ENCODE peak calls at places on chromosomes 6 and 20, in five cellular contexts. One of them, this sample, is unnamed. For H4K20me1, the result is how much of the 10 kb centered on the place peaks cover.

GRCh38 chr20:4545526-4545925 is 176.2 kb upstream of the PRND start:
- DNase-seq in DND-41: no peak
- DNase-seq in astrocyte: peak
- DNase-seq in neural progenitor cell: no peak
- DNase-seq in IMR-90: peak
- DNase-seq in this sample: no peak

GRCh38 chr6:46175446-46175845 is 4.7 kb upstream of the ENPP5 start:
- DNase-seq in DND-41: no peak
- DNase-seq in astrocyte: no peak
- DNase-seq in neural progenitor cell: no peak
- DNase-seq in IMR-90: no peak
- DNase-seq in this sample: peak

GRCh38 chr6:52317841-52318581 is 33.5 kb upstream of the MCM3 start:
- DNase-seq in DND-41: no peak
- DNase-seq in astrocyte: peak
- DNase-seq in neural progenitor cell: no peak
- DNase-seq in IMR-90: peak
- DNase-seq in this sample: no peak

GRCh38 chr20:23925789-23926525 is 46.4 kb upstream of the CST5 start:
- DNase-seq in DND-41: no peak
- DNase-seq in astrocyte: no peak
- DNase-seq in neural progenitor cell: no peak
- DNase-seq in IMR-90: no peak
- DNase-seq in this sample: no peak

GRCh38 chr20:15139522-15139921 is 802.1 kb upstream of the FLRT3 start:
- DNase-seq in DND-41: no peak
- DNase-seq in astrocyte: no peak
- DNase-seq in neural progenitor cell: no peak
- DNase-seq in IMR-90: no peak
- DNase-seq in this sample: no peak

GRCh38 chr20:44023515-44024371 is 109.1 kb downstream of the TOX2 start:
- DNase-seq in DND-41: no peak
- DNase-seq in astrocyte: no peak
- DNase-seq in neural progenitor cell: no peak
- DNase-seq in IMR-90: no peak
- DNase-seq in this sample: no peak

GRCh38 chr6:86723729-86724128 is 213.6 kb upstream of the HTR1E start:
- DNase-seq in DND-41: no peak
- DNase-seq in astrocyte: no peak
- DNase-seq in neural progenitor cell: no peak
- DNase-seq in IMR-90: no peak
- DNase-seq in this sample: no peak

GRCh38 chr20:33732166-33732970 is 572 bp downstream of the ZNF341 start:
- DNase-seq in DND-41: peak
- DNase-seq in astrocyte: peak
- DNase-seq in neural progenitor cell: no peak
- DNase-seq in IMR-90: no peak
- DNase-seq in this sample: peak

GRCh38 chr6:90351696-90352095 is 55.1 kb upstream of the BACH2 start:
- DNase-seq in DND-41: no peak
- DNase-seq in astrocyte: peak
- DNase-seq in neural progenitor cell: no peak
- DNase-seq in IMR-90: peak
- DNase-seq in this sample: no peak

GRCh38 chr6:32439708-32440214 is at the start of gene HLA-DRA:
- DNase-seq in DND-41: no peak
- DNase-seq in astrocyte: peak
- DNase-seq in neural progenitor cell: peak
- DNase-seq in IMR-90: peak
- DNase-seq in this sample: peak

GRCh38 chr6:70219943-70220613 is 82.8 kb downstream of the COL9A1 start:
- DNase-seq in DND-41: no peak
- DNase-seq in astrocyte: no peak
- DNase-seq in neural progenitor cell: no peak
- DNase-seq in IMR-90: no peak
- DNase-seq in this sample: no peak

GRCh38 chr20:59850018-59850641 is 83.3 kb downstream of the SYCP2 start:
- DNase-seq in DND-41: no peak
- DNase-seq in astrocyte: peak
- DNase-seq in neural progenitor cell: peak
- DNase-seq in IMR-90: peak
- DNase-seq in this sample: peak

GRCh38 chr6:61886608-61887259 is 399.3 kb downstream of the KHDRBS2 start:
- DNase-seq in DND-41: no peak
- DNase-seq in astrocyte: no peak
- DNase-seq in neural progenitor cell: no peak
- DNase-seq in IMR-90: no peak
- DNase-seq in this sample: peak

GRCh38 chr20:57001126-57001767 is 265.2 kb downstream of the BMP7 start:
- DNase-seq in DND-41: no peak
- DNase-seq in astrocyte: no peak
- DNase-seq in neural progenitor cell: no peak
- DNase-seq in IMR-90: no peak
- DNase-seq in this sample: no peak

DNA sequence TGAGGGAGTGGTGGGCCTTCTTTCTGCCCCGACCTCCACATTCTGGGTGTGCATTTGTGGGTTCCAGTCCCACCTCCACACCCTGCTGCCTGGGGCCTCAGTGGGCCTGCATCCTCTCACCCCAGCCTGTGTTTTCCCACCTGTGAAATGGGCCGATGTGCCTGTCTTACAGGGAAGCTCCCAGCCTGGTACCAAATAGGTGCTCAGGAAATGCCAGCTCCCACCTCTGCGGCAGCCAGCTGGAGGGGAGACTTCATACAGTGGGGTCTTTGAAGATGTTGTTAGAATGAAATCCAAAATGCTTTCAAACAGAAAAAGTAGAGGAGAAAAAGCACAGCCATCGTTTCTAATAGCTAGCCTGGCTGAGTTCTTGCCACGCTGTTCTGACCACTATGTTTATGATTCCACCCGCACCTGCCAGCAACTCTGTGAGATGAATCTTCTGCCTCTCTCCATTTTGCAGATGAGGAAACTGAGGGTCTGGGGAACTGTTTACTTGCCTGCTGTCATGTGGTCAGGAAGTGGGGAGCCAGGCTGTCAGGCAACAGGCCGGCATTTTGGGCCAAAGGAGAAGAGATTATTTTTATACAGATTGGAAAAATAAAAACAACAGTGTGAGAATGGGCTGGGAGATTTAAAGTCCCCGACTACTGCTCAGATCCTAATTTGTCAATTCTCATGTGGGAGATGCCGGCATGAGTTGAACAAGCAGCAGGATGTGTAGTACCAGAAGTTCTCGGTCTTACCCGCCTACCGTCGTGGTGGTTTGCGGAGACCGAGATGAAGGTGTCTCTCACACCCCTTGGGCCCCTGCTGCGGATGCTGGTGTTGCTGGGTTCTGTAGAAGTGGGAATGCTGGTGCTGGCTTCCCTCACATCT is 4.6 kb downstream of the TMEM181 start:
- DNase-seq in DND-41: no peak
- DNase-seq in astrocyte: no peak
- DNase-seq in neural progenitor cell: no peak
- DNase-seq in IMR-90: no peak
- DNase-seq in this sample: no peak
- H4K20me1 ChIP-seq in DND-41: half or more
- H4K20me1 ChIP-seq in astrocyte: half or more
- H4K20me1 ChIP-seq in neural progenitor cell: half or more
- H4K20me1 ChIP-seq in IMR-90: half or more
- H4K20me1 ChIP-seq in this sample: under half

GRCh38 chr20:50267041-50267865 is 76.6 kb downstream of the CEBPB start:
- DNase-seq in DND-41: no peak
- DNase-seq in astrocyte: peak
- DNase-seq in neural progenitor cell: peak
- DNase-seq in IMR-90: peak
- DNase-seq in this sample: no peak
- H3K9ac ChIP-seq in DND-41: no peak
- H3K9ac ChIP-seq in astrocyte: no peak
- H3K9ac ChIP-seq in neural progenitor cell: no peak
- H3K9ac ChIP-seq in IMR-90: no peak
- H3K9ac ChIP-seq in this sample: no peak

GRCh38 chr20:21026951-21027350 is 79.2 kb downstream of the LINC00237 start:
- DNase-seq in DND-41: no peak
- DNase-seq in astrocyte: no peak
- DNase-seq in neural progenitor cell: no peak
- DNase-seq in IMR-90: no peak
- DNase-seq in this sample: no peak

GRCh38 chr20:21029356-21029755 is 76.8 kb downstream of the LINC00237 start:
- DNase-seq in DND-41: no peak
- DNase-seq in astrocyte: no peak
- DNase-seq in neural progenitor cell: peak
- DNase-seq in IMR-90: no peak
- DNase-seq in this sample: no peak

GRCh38 chr20:21028921-21029320 is 77.2 kb downstream of the LINC00237 start:
- DNase-seq in DND-41: no peak
- DNase-seq in astrocyte: no peak
- DNase-seq in neural progenitor cell: no peak
- DNase-seq in IMR-90: no peak
- DNase-seq in this sample: no peak

GRCh38 chr20:21028436-21028835 is 77.7 kb downstream of the LINC00237 start:
- DNase-seq in DND-41: no peak
- DNase-seq in astrocyte: no peak
- DNase-seq in neural progenitor cell: no peak
- DNase-seq in IMR-90: no peak
- DNase-seq in this sample: no peak

DNA sequence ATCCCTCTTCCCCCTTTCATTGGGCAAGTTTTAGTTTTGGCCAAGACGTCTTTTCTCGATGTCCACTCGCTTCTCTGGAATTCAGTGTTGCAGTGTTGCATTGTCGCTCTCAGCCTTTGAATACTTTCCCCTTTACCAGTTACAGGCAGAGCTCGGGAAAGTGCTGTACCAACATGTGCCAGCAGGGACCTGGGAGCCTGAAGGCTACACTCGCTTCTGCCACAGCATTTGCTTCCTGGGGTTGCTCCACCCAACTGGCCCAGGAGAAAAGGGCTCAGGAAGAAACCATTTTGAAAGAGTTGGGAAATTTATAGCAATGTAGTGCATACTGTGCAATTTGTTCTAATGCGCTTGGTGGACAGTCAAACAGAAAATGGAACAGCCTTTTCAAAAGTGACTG is 78.6 kb downstream of the LINC00237 start:
- DNase-seq in DND-41: peak
- DNase-seq in astrocyte: no peak
- DNase-seq in neural progenitor cell: peak
- DNase-seq in IMR-90: no peak
- DNase-seq in this sample: no peak
- H2AFZ ChIP-seq in DND-41: no peak
- H2AFZ ChIP-seq in astrocyte: no peak
- H2AFZ ChIP-seq in neural progenitor cell: no peak
- H2AFZ ChIP-seq in IMR-90: no peak
- H2AFZ ChIP-seq in this sample: no peak

DNA sequence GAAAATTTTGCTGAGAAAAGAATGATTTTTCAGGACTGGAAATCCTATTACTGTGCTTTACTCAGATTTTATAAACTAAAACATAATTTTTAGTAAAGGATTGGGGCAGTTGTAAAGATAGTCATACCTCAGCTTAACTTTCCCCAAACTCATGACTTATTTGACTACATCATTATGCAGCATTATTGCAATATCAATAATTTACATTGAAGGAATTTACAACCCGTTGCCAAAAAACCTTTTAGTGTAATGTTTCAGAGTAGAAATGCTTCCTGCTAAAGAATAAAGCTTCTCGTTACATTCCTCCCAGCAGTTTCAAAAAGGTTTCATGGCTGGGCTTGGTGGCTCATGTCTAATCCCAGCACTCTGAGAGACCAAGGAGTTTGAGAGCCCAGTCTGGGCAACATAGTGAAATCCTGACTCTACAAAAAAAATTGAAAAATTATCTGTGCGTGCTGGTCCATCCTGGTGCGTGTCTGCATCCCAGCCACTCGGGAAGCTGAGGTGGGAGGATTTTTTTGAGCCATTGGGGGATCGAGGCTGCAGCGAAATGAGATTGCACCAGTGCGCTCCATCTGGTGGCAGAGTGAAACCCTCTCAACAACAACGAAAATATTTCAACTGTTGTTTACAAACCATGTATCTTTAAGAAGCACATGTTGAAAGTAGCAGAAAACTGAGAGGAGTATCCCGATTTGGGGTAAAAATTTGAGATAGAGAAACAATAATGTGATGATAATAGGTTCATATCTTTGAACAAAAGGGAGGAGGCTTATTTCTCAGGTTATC is 4.4 kb downstream of the AMD1 start:
- DNase-seq in DND-41: peak
- DNase-seq in astrocyte: no peak
- DNase-seq in neural progenitor cell: peak
- DNase-seq in IMR-90: peak
- DNase-seq in this sample: peak
- H4K20me1 ChIP-seq in DND-41: half or more
- H4K20me1 ChIP-seq in astrocyte: half or more
- H4K20me1 ChIP-seq in neural progenitor cell: half or more
- H4K20me1 ChIP-seq in IMR-90: half or more
- H4K20me1 ChIP-seq in this sample: half or more

GRCh38 chr6:29941476-29941875 is 856 bp upstream of the HLA-A start:
- DNase-seq in DND-41: no peak
- DNase-seq in astrocyte: no peak
- DNase-seq in neural progenitor cell: no peak
- DNase-seq in IMR-90: peak
- DNase-seq in this sample: no peak
- H3K9ac ChIP-seq in DND-41: peak
- H3K9ac ChIP-seq in astrocyte: peak
- H3K9ac ChIP-seq in neural progenitor cell: no peak
- H3K9ac ChIP-seq in IMR-90: peak
- H3K9ac ChIP-seq in this sample: no peak

DNA sequence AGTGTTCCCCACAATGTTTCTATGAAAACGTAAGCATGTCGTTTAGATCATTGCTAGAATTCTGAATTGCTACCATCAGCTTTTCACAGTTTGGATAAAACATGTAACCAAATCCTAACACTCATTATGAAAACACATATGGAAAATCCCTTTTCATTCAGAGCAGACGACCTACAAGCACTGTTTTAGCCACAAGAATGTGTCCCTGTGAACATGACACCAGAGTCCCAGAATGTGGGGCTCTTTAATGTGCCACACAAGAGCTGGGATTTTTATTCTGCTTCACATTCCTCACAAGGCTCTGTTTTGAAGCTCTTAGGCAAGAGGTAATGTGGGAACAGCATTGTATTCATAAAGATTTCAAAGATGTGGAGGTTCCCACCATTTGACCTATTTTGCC is 141.1 kb upstream of the CITED2 start:
- DNase-seq in DND-41: no peak
- DNase-seq in astrocyte: peak
- DNase-seq in neural progenitor cell: no peak
- DNase-seq in IMR-90: peak
- DNase-seq in this sample: no peak
- H2AFZ ChIP-seq in DND-41: no peak
- H2AFZ ChIP-seq in astrocyte: no peak
- H2AFZ ChIP-seq in neural progenitor cell: no peak
- H2AFZ ChIP-seq in IMR-90: no peak
- H2AFZ ChIP-seq in this sample: no peak

GRCh38 chr6:109449789-109450673 is 5.5 kb downstream of the MICAL1 start:
- DNase-seq in DND-41: peak
- DNase-seq in astrocyte: no peak
- DNase-seq in neural progenitor cell: no peak
- DNase-seq in IMR-90: no peak
- DNase-seq in this sample: no peak
- H4K20me1 ChIP-seq in DND-41: under half
- H4K20me1 ChIP-seq in astrocyte: under half
- H4K20me1 ChIP-seq in neural progenitor cell: under half
- H4K20me1 ChIP-seq in IMR-90: under half
- H4K20me1 ChIP-seq in this sample: under half